ENCODE peak calls at places on chromosomes 4 and X, in six cellular contexts. P is nucleus accumbens; Y is T-helper 9 cell; L is activated CD4-positive, alpha-beta T cell treated with anti-CD3 and anti-CD28 coated beads for 24 hours; I is activated naive CD8-positive, alpha-beta T cell treated with anti-CD3 and anti-CD28 coated beads, Interleukin-2, amount 50 U/mL, for 24 hours; U is Calu3. B is an unnamed sample.

GRCh38 chr4:102299708-102300107 is 45.6 kb downstream of the SLC39A8 start:
- DNase-seq in L (no peak), Y (no peak), P (no peak), I (peak), U (peak), B (peak)

GRCh38 chrX:40359593-40359992 is 221.2 kb upstream of the ATP6AP2 start:
- DNase-seq in U (no peak), P (no peak), I (no peak), L (no peak), Y (no peak), B (no peak)

GRCh38 chr4:141815646-141816045 is 179.3 kb downstream of the IL15 start:
- DNase-seq in L (no peak), Y (no peak), U (no peak), P (no peak), I (no peak), B (no peak)

GRCh38 chrX:19611636-19612376 is 96.5 kb upstream of the MAP3K15 start:
- DNase-seq in Y (no peak), P (no peak), I (no peak), U (no peak), L (no peak), B (no peak)

GRCh38 chr4:128393111-128393704 is 105.6 kb upstream of the PGRMC2 start:
- DNase-seq in P (no peak), U (no peak), Y (no peak), I (no peak), L (no peak), B (peak)

GRCh38 chr4:142406917-142407501 is 439.1 kb downstream of the INPP4B start:
- DNase-seq in Y (no peak), U (no peak), I (no peak), L (no peak), P (no peak), B (no peak)

GRCh38 chrX:9052081-9052480 is 18.2 kb upstream of the FAM9B start:
- DNase-seq in I (no peak), P (no peak), Y (no peak), L (no peak), U (no peak), B (no peak)

GRCh38 chrX:85004255-85004654 is 578 bp downstream of the APOOL start:
- DNase-seq in L (no peak), Y (no peak), I (no peak), P (no peak), U (peak), B (peak)

GRCh38 chrX:44748014-44748413 is 95.8 kb upstream of the DUSP21 start:
- DNase-seq in L (no peak), U (no peak), Y (no peak), I (no peak), P (no peak), B (no peak)

GRCh38 chrX:70029790-70030189 is 19.9 kb downstream of the AWAT2 start:
- DNase-seq in L (no peak), Y (no peak), U (no peak), I (no peak), P (no peak), B (no peak)

GRCh38 chrX:155022587-155022986 is at the start of gene F8:
- DNase-seq in L (no peak), P (no peak), U (no peak), I (no peak), Y (no peak), B (no peak)

GRCh38 chrX:150063138-150063518 is 124.8 kb upstream of the EOLA2 start:
- DNase-seq in P (no peak), I (no peak), L (no peak), U (no peak), Y (no peak), B (no peak)

GRCh38 chrX:100494974-100495373 is 84.9 kb upstream of the PCDH19 start:
- DNase-seq in Y (no peak), L (no peak), U (no peak), I (no peak), P (no peak), B (no peak)

GRCh38 chr4:956531-957230 is 16.7 kb downstream of the DGKQ start:
- DNase-seq in L (no peak), P (no peak), U (no peak), Y (no peak), I (no peak), B (no peak)

GRCh38 chr4:155638195-155638960 is 28.3 kb upstream of the GUCY1A1 start:
- DNase-seq in L (no peak), P (no peak), U (no peak), Y (no peak), I (no peak), B (no peak)

GRCh38 chr4:22801391-22801790 is 108.7 kb downstream of the GBA3 start:
- DNase-seq in Y (no peak), L (no peak), P (no peak), U (no peak), I (no peak), B (no peak)

GRCh38 chr4:163564221-163564720 is 69.8 kb downstream of the TMA16 start:
- DNase-seq in I (no peak), L (no peak), Y (no peak), U (no peak), P (no peak), B (no peak)

GRCh38 chrX:85109235-85109634 is 105.6 kb downstream of the APOOL start:
- DNase-seq in I (peak), L (no peak), P (no peak), Y (no peak), U (peak), B (peak)

GRCh38 chr4:924107-925096 is 7.7 kb downstream of the GAK start:
- DNase-seq in P (no peak), Y (no peak), L (no peak), I (peak), U (no peak), B (no peak)

GRCh38 chr4:87559090-87559837 is 30.1 kb upstream of the SPARCL1 start:
- DNase-seq in I (peak), L (peak), Y (peak), U (peak), P (no peak), B (peak)

GRCh38 chr4:114281561-114281960 is 302.1 kb upstream of the ARSJ start:
- DNase-seq in I (no peak), P (no peak), L (no peak), Y (no peak), U (no peak), B (no peak)

GRCh38 chr4:2793920-2794706 is 1.2 kb downstream of the SH3BP2 start:
- DNase-seq in Y (no peak), I (no peak), U (peak), P (no peak), L (no peak), B (peak)

GRCh38 chrX:36684053-36684452 is 324.1 kb upstream of the FAM47C start:
- DNase-seq in P (no peak), Y (no peak), I (no peak), U (no peak), L (no peak), B (peak)

GRCh38 chr4:119081943-119082342 is 53.7 kb upstream of the MYOZ2 start:
- DNase-seq in I (no peak), Y (no peak), P (no peak), U (no peak), L (no peak), B (no peak)

GRCh38 chr4:45855857-45856256 is 268.0 kb downstream of the GABRG1 start:
- DNase-seq in I (no peak), P (no peak), Y (no peak), L (no peak), U (no peak), B (no peak)

GRCh38 chr4:138217567-138217966 is 24.6 kb downstream of the SLC7A11 start:
- DNase-seq in U (no peak), P (no peak), Y (no peak), L (no peak), I (no peak), B (no peak)

GRCh38 chr4:182880387-182881356 is 36.5 kb downstream of the DCTD start:
- DNase-seq in I (no peak), L (no peak), U (no peak), P (peak), Y (no peak), B (no peak)

GRCh38 chrX:79107891-79108718 is 36.4 kb upstream of the GPR174 start:
- DNase-seq in Y (no peak), P (no peak), I (no peak), L (no peak), U (no peak), B (no peak)

GRCh38 chr4:83757121-83757621 is 221.3 kb downstream of the GPAT3 start:
- DNase-seq in P (no peak), U (no peak), Y (no peak), L (no peak), I (no peak), B (no peak)

GRCh38 chrX:154472685-154473632 is 6.1 kb downstream of the LAGE3 start:
- DNase-seq in P (no peak), U (no peak), L (no peak), Y (no peak), I (no peak), B (no peak)

GRCh38 chrX:63581390-63581789 is 203.6 kb downstream of the ARHGEF9 start:
- DNase-seq in Y (no peak), P (no peak), I (no peak), U (no peak), L (no peak), B (no peak)

GRCh38 chr4:112861378-112862317 is 187.8 kb upstream of the ANK2 start:
- DNase-seq in Y (no peak), U (no peak), P (no peak), L (no peak), I (no peak), B (no peak)

GRCh38 chr4:38177792-38178665 is 217.8 kb downstream of the PTTG2 start:
- DNase-seq in I (peak), L (no peak), P (no peak), Y (peak), U (no peak), B (no peak)

GRCh38 chr4:13706130-13706529 is 78.6 kb upstream of the BOD1L1 start:
- DNase-seq in L (no peak), Y (no peak), I (no peak), P (no peak), U (no peak), B (no peak)